ENCODE peak calls at places on chromosomes 6 and 20, in four cellular contexts. U is adipocyte, A is SHP77, X is T-helper 2 cell. R is an unnamed sample.

GRCh38 chr6:75546401-75546800 is 52.8 kb upstream of the FILIP1 start:
- DNase-seq in U (peak), X (peak), A (no peak), R (no peak)

GRCh38 chr20:56208121-56208520 is 40.4 kb upstream of the MC3R start:
- DNase-seq in U (no peak), X (no peak), A (no peak), R (no peak)

GRCh38 chr6:155882527-155883333 is 427.1 kb upstream of the NOX3 start:
- DNase-seq in X (no peak), U (peak), A (no peak), R (no peak)

GRCh38 chr20:50670126-50670862 is 21.0 kb downstream of the RIPOR3 start:
- DNase-seq in X (no peak), A (peak), U (no peak), R (no peak)

GRCh38 chr20:62496525-62497218 is 20.9 kb upstream of the GATA5 start:
- DNase-seq in X (peak), U (peak), A (peak), R (no peak)

GRCh38 chr6:159061805-159062563 is 17.2 kb upstream of the TAGAP start:
- DNase-seq in X (peak), A (no peak), U (no peak), R (no peak)

GRCh38 chr20:9884666-9885065 is 45.8 kb upstream of the PAK5 start:
- DNase-seq in X (no peak), U (peak), A (no peak), R (no peak)

GRCh38 chr6:148382856-148383255 is 40.2 kb downstream of the SASH1 start:
- DNase-seq in U (no peak), X (no peak), A (no peak), R (no peak)

R was measured in NCI-H1417.